ENCODE peak calls at places on chromosomes 12 and 14, in five cellular contexts. I is H9, N is IMR-90, S is fibroblast of lung, B is neuronal stem cell. D is an unnamed sample.

GRCh38 chr12:15982471-15982870 is 71.3 kb downstream of the DERA start:
- DNase-seq in I (no peak), N (peak), S (peak), B (no peak), D (no peak)

GRCh38 chr14:23068792-23069412 is 11.6 kb upstream of the CDH24 start:
- DNase-seq in I (peak), N (peak), S (peak), B (peak), D (peak)

GRCh38 chr14:106039400-106039799 is 513.0 kb downstream of the TMEM121 start:
- DNase-seq in I (no peak), N (no peak), S (no peak), B (no peak), D (peak)

GRCh38 chr12:108594-108993 is 42.0 kb downstream of the IQSEC3 start:
- DNase-seq in I (no peak), N (no peak), S (no peak), B (no peak), D (peak)

GRCh38 chr14:26199599-26200370 is 398.0 kb downstream of the NOVA1 start:
- DNase-seq in I (no peak), N (no peak), S (peak), B (peak), D (no peak)

GRCh38 chr14:77140937-77141591 is 527 bp downstream of the ZDHHC22 start:
- DNase-seq in I (peak), N (peak), S (no peak), B (peak), D (no peak)

GRCh38 chr12:68636268-68636667 is 25.6 kb downstream of the RAP1B start:
- DNase-seq in I (no peak), N (peak), S (peak), B (no peak), D (no peak)

GRCh38 chr14:22822017-22822618 is 6.9 kb upstream of the SLC7A7 start:
- DNase-seq in I (peak), N (no peak), S (no peak), B (no peak), D (no peak)

GRCh38 chr12:12901158-12901791 is 9.9 kb downstream of the GPRC5A start:
- DNase-seq in I (no peak), N (peak), S (peak), B (no peak), D (peak)

GRCh38 chr14:68576031-68576430 is 216.8 kb downstream of the ZFP36L1 start:
- DNase-seq in I (no peak), N (no peak), S (no peak), B (no peak), D (no peak)

GRCh38 chr12:25839470-25839869 is 119.0 kb upstream of the RASSF8 start:
- DNase-seq in I (no peak), N (peak), S (peak), B (no peak), D (no peak)

GRCh38 chr14:58133739-58134138 is 18.3 kb downstream of the ARMH4 start:
- DNase-seq in I (no peak), N (peak), S (peak), B (no peak), D (no peak)

GRCh38 chr12:56084958-56085543 is 5.1 kb downstream of the ERBB3 start:
- DNase-seq in I (peak), N (no peak), S (no peak), B (no peak), D (peak)

GRCh38 chr12:4858385-4858784 is 51.3 kb upstream of the KCNA1 start:
- DNase-seq in I (peak), N (no peak), S (no peak), B (peak), D (no peak)

GRCh38 chr14:72291908-72292688 is 359.9 kb downstream of the RGS6 start:
- DNase-seq in I (no peak), N (peak), S (peak), B (peak), D (no peak)

GRCh38 chr14:50321009-50321660 is 9.0 kb downstream of the DMAC2L start:
- DNase-seq in I (peak), N (peak), S (peak), B (no peak), D (peak)

GRCh38 chr12:121325922-121326396 is 26.3 kb downstream of the ANAPC5 start:
- DNase-seq in I (no peak), N (no peak), S (peak), B (no peak), D (no peak)

GRCh38 chr12:1640630-1641234 is 11.7 kb downstream of the WNT5B start:
- DNase-seq in I (no peak), N (no peak), S (no peak), B (no peak), D (no peak)

GRCh38 chr12:77609016-77609415 is 221.7 kb upstream of the NAV3 start:
- DNase-seq in I (no peak), N (no peak), S (no peak), B (no peak), D (no peak)

GRCh38 chr12:80187660-80188090 is 88.3 kb downstream of the OTOGL start:
- DNase-seq in I (no peak), N (peak), S (peak), B (no peak), D (no peak)

GRCh38 chr14:88829685-88830302 is 5.3 kb downstream of the TTC8 start:
- DNase-seq in I (no peak), N (no peak), S (no peak), B (no peak), D (no peak)

GRCh38 chr14:100726467-100726811 is 253 bp upstream of the DLK1 start:
- DNase-seq in I (no peak), N (no peak), S (no peak), B (no peak), D (no peak)

GRCh38 chr14:90756755-90757345 is 59.4 kb downstream of the TTC7B start:
- DNase-seq in I (peak), N (no peak), S (no peak), B (no peak), D (no peak)

GRCh38 chr14:90758028-90758889 is 58.0 kb downstream of the TTC7B start:
- DNase-seq in I (peak), N (peak), S (peak), B (peak), D (peak)

GRCh38 chr14:90755661-90756304 is 60.4 kb downstream of the TTC7B start:
- DNase-seq in I (no peak), N (peak), S (no peak), B (no peak), D (no peak)

GRCh38 chr14:90758959-90759358 is 57.3 kb downstream of the TTC7B start:
- DNase-seq in I (no peak), N (peak), S (peak), B (no peak), D (peak)

GRCh38 chr14:90757452-90757851 is 58.8 kb downstream of the TTC7B start:
- DNase-seq in I (no peak), N (no peak), S (no peak), B (no peak), D (no peak)
- H3K27ac ChIP-seq in I (no peak), N (no peak), S (no peak), B (no peak), D (no peak)

DNA sequence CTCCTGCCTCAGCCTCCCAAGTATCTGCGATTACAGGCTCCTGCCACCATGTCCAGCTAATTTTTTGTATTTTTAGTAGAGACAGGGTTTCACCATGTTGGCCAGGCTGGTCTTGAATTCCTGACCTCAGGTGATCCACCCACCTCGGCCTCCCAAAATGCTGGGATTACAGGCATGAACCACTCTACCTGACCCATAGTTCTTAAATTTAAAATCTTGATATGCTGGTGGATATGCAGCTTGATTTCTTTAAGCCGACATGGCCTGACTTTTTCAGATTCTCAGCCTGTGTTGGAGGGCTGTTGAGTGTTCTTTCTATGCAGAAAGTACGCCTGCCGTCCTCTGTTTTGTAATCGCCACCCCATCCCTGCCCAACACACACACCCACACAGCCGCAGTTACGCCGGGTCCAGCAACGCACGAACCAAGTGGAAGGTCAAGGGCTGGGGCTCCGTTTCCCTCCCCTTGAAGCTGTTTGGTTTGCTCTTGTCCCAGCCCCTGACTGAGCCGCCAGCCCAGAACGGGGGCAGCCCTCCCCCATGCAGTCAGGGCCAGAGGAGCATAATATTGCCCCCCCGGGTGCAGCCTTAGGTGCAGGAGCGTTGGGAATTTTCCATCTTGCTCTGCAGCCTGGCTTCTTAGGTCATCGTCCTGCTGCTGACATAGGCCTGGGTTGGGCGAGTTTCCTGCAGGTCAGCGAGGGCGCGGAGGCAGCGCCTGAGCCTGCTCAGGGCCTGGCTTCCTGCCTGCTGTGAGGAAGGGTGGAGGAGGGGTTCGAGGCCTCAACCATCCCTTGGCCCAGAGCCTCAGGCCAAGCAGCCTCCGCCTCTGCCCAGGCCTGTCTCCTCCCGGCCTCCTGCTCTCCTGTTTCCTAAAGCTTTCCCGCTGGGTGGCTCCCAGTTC is 44.2 kb downstream of the PSMA6 start:
- DNase-seq in I (peak), N (peak), S (peak), B (no peak), D (peak)
- H3K9ac ChIP-seq in I (no peak), N (peak), S (peak), B (peak), D (peak)

DNA sequence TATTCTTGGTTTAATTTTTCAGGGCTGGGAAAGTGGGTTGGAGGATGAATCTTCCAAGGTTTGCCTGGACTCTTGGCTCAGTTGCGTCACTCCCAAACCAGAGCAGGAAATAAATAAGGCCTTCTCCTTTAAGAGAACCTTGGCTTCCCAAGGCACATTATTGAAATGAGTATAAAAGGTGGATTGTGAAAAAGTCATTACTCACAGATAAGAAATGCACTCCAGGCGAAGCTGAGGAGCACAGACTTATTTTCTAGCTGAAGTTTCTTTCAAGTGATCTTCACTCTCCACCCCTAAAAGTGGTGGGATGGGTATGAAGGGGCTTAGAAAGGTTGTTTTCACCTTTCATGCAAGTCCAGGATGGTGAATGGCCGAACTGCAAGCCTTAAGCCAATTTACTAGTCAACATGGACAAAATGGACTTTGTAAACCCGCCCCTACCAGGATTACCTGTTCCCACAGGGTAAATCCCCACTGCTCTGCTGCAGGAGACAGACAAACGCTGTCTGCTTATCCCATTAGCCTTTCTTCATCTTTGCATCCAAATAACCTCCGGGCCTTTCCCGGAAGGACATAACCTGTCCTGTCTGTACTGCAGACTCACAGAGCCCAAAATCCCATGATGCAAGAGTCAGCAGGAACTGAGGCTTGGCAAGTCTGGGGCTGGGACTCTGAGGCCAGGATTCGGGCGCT is 207.6 kb downstream of the BCL11B start:
- DNase-seq in I (peak), N (no peak), S (no peak), B (no peak), D (no peak)
- H3K27ac ChIP-seq in I (no peak), N (no peak), S (no peak), B (no peak), D (no peak)

DNA sequence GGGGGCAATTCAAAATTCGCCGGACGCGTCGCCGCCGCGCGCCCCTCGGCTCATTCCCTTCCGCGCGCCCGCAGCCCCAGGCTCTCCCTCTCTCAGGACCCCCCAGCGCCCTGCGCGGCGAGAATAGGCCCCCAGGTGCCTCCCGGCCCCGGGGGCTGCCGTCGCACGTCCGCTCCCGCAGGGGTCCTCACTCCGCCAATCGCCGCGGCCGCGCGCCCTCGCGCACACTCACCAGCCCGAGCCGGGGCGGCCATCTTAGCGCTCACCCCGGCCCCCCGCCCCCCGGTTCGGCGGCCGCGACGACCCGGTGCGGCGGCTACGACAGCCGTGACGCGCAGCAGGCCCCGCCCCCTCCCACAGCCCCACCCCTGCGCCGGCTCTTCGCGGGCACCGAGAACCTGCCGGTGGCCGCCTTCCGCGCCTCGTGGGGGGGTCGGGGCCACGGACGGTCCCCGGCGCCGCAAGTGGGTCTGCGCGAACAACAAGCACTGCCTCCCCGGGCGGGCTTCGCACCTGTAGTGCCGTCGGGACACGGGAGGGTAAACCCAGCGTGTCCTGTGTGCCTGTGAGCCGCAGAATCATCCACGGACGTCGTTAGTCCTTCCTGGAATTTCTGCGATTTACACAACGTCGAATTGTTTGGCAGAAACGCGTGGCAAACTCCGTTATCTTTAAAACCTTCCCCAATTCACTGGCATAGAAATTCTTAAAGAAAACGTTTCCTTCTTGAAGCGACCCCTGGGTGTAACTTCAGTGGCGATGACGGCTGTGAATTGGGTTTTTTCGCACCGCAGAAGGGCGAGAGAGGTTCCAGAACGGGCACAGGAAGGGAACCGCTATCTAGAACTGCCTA is 2.5 kb downstream of the USP44 start:
- DNase-seq in I (peak), N (peak), S (peak), B (peak), D (no peak)
- H3K9ac ChIP-seq in I (peak), N (peak), S (peak), B (peak), D (no peak)

GRCh38 chr14:36505193-36505815 is 14.7 kb downstream of the NKX2-1 start:
- DNase-seq in I (peak), N (no peak), S (no peak), B (no peak), D (no peak)
- H3K27ac ChIP-seq in I (no peak), N (no peak), S (no peak), B (no peak), D (no peak)

GRCh38 chr14:85273099-85273677 is 256.8 kb upstream of the FLRT2 start:
- DNase-seq in I (no peak), N (no peak), S (peak), B (no peak), D (no peak)
- H3K9ac ChIP-seq in I (no peak), N (no peak), S (no peak), B (no peak), D (no peak)

DNA sequence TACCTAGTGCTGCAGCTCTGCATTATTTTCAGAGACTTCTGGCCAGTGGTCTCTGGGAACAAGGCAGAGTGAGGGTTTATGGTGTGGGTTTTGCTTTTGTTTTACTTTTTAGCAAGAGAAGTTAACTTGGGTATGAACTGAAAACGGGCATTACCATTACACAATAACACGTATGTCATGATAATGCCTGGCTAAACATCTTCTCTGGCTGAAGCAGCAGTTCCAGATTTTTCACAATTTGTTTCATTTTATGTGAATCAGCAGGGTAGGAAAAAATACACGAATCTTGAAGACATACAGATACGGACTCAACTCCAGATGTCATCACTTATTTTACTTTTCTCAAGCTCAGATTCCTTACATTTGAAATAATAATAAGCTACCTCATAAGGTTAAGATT is 2.5 kb upstream of the PCNX4 start:
- DNase-seq in I (no peak), N (no peak), S (no peak), B (no peak), D (no peak)
- H3K27ac ChIP-seq in I (no peak), N (no peak), S (no peak), B (no peak), D (no peak)

GRCh38 chr12:130299574-130299973 is 38.1 kb upstream of the PIWIL1 start:
- DNase-seq in I (peak), N (no peak), S (no peak), B (no peak), D (no peak)
- H3K9ac ChIP-seq in I (no peak), N (no peak), S (no peak), B (peak), D (no peak)